ENCODE peak calls at places on chromosomes 5 and 9, in eight cellular contexts. H, I, W, A, Z, B, G and D are unnamed samples. For H3K4me1, the result is how much of the 10 kb centered on the place peaks cover.

GRCh38 chr5:142817961-142818431 is 47.8 kb downstream of the ARHGAP26 start:
- DNase-seq in H (no peak), I (no peak), W (no peak), A (peak), Z (no peak), B (peak), G (peak), D (peak)

GRCh38 chr9:104864675-104865104 is 63.3 kb downstream of the ABCA1 start:
- DNase-seq in H (no peak), I (peak), W (no peak), A (no peak), Z (no peak), B (no peak), G (no peak), D (no peak)

GRCh38 chr5:37841223-37841622 is 1.4 kb upstream of the GDNF start:
- DNase-seq in H (no peak), I (no peak), W (no peak), A (no peak), Z (no peak), B (no peak), G (no peak), D (no peak)

GRCh38 chr5:10283927-10284635 is 23.6 kb downstream of the CMBL start:
- DNase-seq in H (peak), I (peak), W (peak), A (peak), Z (peak), B (peak), G (peak), D (peak)

GRCh38 chr5:116824751-116825438 is 250.3 kb upstream of the SEMA6A start:
- DNase-seq in H (no peak), I (no peak), W (no peak), A (no peak), Z (no peak), B (no peak), G (no peak), D (no peak)

GRCh38 chr9:127095416-127095815 is 27.0 kb downstream of the ANGPTL2 start:
- DNase-seq in H (no peak), I (no peak), W (no peak), A (no peak), Z (no peak), B (peak), G (no peak), D (no peak)

GRCh38 chr5:145473032-145473642 is 362.0 kb downstream of the PRELID2 start:
- DNase-seq in H (no peak), I (peak), W (no peak), A (no peak), Z (no peak), B (no peak), G (no peak), D (no peak)

GRCh38 chr9:72424131-72424530 is 59.1 kb upstream of the ZFAND5 start:
- DNase-seq in H (no peak), I (no peak), W (no peak), A (no peak), Z (no peak), B (no peak), G (no peak), D (no peak)

GRCh38 chr5:64612349-64612961 is 77.8 kb upstream of the SHISAL2B start:
- DNase-seq in H (peak), I (peak), W (peak), A (no peak), Z (no peak), B (peak), G (peak), D (peak)

GRCh38 chr5:3237276-3237868 is 358.3 kb upstream of the IRX1 start:
- DNase-seq in H (no peak), I (no peak), W (no peak), A (no peak), Z (no peak), B (no peak), G (no peak), D (no peak)

GRCh38 chr5:103487253-103487652 is 75.3 kb downstream of the NUDT12 start:
- DNase-seq in H (no peak), I (peak), W (no peak), A (no peak), Z (no peak), B (no peak), G (no peak), D (no peak)

GRCh38 chr9:129208191-129209091 is 30.4 kb upstream of the IER5L start:
- DNase-seq in H (peak), I (no peak), W (no peak), A (no peak), Z (no peak), B (peak), G (no peak), D (no peak)

GRCh38 chr9:123807241-123807640 is 122.7 kb downstream of the DENND1A start:
- DNase-seq in H (no peak), I (no peak), W (no peak), A (no peak), Z (no peak), B (no peak), G (no peak), D (no peak)

GRCh38 chr5:18072600-18072999 is 438.3 kb downstream of the TAF11L14 start:
- DNase-seq in H (no peak), I (no peak), W (no peak), A (no peak), Z (no peak), B (no peak), G (no peak), D (no peak)

GRCh38 chr5:167821096-167821590 is 470.3 kb upstream of the WWC1 start:
- DNase-seq in H (no peak), I (no peak), W (no peak), A (no peak), Z (no peak), B (no peak), G (no peak), D (no peak)

GRCh38 chr5:118651002-118651401 is 337.3 kb downstream of the DTWD2 start:
- DNase-seq in H (no peak), I (no peak), W (no peak), A (no peak), Z (no peak), B (peak), G (no peak), D (no peak)

GRCh38 chr5:66818304-66818934 is 222.2 kb downstream of the MAST4 start:
- DNase-seq in H (no peak), I (no peak), W (no peak), A (no peak), Z (no peak), B (no peak), G (no peak), D (no peak)

GRCh38 chr9:35907732-35908483 is 1.4 kb upstream of the SPAAR start:
- DNase-seq in H (no peak), I (peak), W (peak), A (peak), Z (no peak), B (peak), G (peak), D (peak)

GRCh38 chr9:98101416-98101815 is 17.6 kb downstream of the TRIM14 start:
- DNase-seq in H (peak), I (no peak), W (no peak), A (peak), Z (no peak), B (no peak), G (no peak), D (no peak)

GRCh38 chr9:98101868-98102273 is 17.2 kb downstream of the TRIM14 start:
- DNase-seq in H (peak), I (peak), W (no peak), A (peak), Z (no peak), B (peak), G (peak), D (no peak)

GRCh38 chr9:98099898-98100297 is 19.1 kb downstream of the TRIM14 start:
- DNase-seq in H (peak), I (no peak), W (no peak), A (peak), Z (no peak), B (no peak), G (no peak), D (no peak)

GRCh38 chr9:98097836-98098235 is 21.2 kb downstream of the TRIM14 start:
- DNase-seq in H (peak), I (no peak), W (no peak), A (peak), Z (peak), B (no peak), G (no peak), D (no peak)

GRCh38 chr9:98099346-98099745 is 19.7 kb downstream of the TRIM14 start:
- DNase-seq in H (no peak), I (no peak), W (no peak), A (peak), Z (no peak), B (no peak), G (no peak), D (no peak)
- H3K27ac ChIP-seq in H (peak), I (no peak), W (no peak), A (no peak), Z (peak), B (peak), G (no peak), D (no peak)

GRCh38 chr5:139685886-139686285 is 37.7 kb downstream of the CXXC5 start:
- DNase-seq in H (no peak), I (no peak), W (no peak), A (no peak), Z (no peak), B (no peak), G (no peak), D (no peak)
- H3K4me1 ChIP-seq in H (half or more), I (under half), W (half or more), A (under half), Z (under half), B (under half), G (half or more), D (under half)

GRCh38 chr5:113692466-113693204 is 179.1 kb downstream of the YTHDC2 start:
- DNase-seq in H (no peak), I (no peak), W (no peak), A (no peak), Z (no peak), B (no peak), G (no peak), D (no peak)
- H3K27ac ChIP-seq in H (no peak), I (no peak), W (no peak), A (no peak), Z (no peak), B (no peak), G (no peak), D (no peak)

GRCh38 chr5:172646716-172647285 is 5.7 kb downstream of the NEURL1B start:
- DNase-seq in H (no peak), I (peak), W (no peak), A (peak), Z (no peak), B (peak), G (no peak), D (peak)
- H3K4me1 ChIP-seq in H (under half), I (under half), W (under half), A (half or more), Z (under half), B (under half), G (half or more), D (half or more)

GRCh38 chr5:151483647-151484046 is 36.2 kb downstream of the SLC36A1 start:
- DNase-seq in H (no peak), I (no peak), W (no peak), A (no peak), Z (no peak), B (no peak), G (no peak), D (no peak)

GRCh38 chr5:151480384-151480783 is 33.0 kb downstream of the SLC36A1 start:
- DNase-seq in H (no peak), I (peak), W (no peak), A (peak), Z (no peak), B (no peak), G (no peak), D (no peak)

GRCh38 chr5:151483176-151483575 is 35.8 kb downstream of the SLC36A1 start:
- DNase-seq in H (no peak), I (peak), W (no peak), A (no peak), Z (no peak), B (no peak), G (no peak), D (no peak)

GRCh38 chr5:151477106-151477505 is 29.7 kb downstream of the SLC36A1 start:
- DNase-seq in H (no peak), I (peak), W (no peak), A (no peak), Z (no peak), B (no peak), G (no peak), D (no peak)

DNA sequence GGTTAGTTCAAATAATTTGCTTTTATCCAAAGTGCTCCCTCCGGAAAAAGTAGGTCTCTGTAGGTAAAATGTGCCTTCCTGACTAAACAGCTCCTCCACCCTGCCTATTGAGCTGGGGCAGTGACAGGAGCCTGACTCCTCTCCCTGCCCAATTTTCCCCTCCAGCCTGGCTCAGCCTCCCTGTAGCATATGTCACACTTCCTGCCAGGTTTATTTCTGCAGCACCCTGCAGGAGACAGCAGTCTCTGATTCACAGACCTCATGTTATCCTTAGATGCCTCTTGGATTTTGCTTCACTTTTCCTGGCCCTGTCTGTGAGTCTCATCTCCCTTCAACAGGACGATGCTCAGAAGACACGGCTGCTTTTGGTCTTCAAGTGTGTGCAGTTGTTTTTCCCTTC is 33.5 kb downstream of the SLC36A1 start:
- DNase-seq in H (no peak), I (peak), W (no peak), A (no peak), Z (no peak), B (no peak), G (no peak), D (no peak)
- H3K27ac ChIP-seq in H (no peak), I (peak), W (no peak), A (peak), Z (no peak), B (no peak), G (no peak), D (no peak)

DNA sequence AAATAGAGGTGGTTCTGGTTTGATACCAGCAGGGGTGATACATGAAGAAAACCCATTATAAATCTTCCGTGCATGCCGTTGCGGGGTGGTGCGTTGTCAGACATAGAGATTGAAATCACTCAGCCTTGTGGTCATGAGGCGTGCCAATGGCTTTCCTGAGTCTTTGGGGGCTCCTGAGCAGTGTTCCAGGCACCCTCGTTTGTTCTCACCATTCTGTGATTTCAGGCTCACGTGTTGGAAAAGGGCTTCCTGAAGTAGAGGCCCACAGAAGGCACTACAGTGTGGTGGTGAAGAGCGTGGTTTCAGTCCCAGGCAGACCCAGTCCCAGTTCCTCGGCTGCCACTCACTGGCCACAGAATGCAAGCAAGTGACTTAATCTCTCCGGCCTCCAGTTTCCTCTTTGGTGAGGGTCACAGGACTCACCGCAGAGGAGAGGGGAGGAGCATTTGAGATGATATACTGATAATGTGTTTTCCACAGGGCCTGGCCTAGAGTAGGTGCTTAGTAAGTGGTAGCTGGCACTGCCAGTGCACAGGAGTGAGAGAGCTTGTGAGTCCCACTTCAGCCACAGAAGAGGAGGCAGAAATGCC is 20.5 kb upstream of the GLRX start:
- DNase-seq in H (peak), I (peak), W (no peak), A (peak), Z (no peak), B (no peak), G (peak), D (peak)
- H3K4me1 ChIP-seq in H (under half), I (under half), W (under half), A (under half), Z (under half), B (under half), G (half or more), D (under half)

GRCh38 chr5:154254886-154255285 is 64.4 kb downstream of the GALNT10 start:
- DNase-seq in H (no peak), I (no peak), W (no peak), A (no peak), Z (no peak), B (peak), G (no peak), D (no peak)
- H3K27ac ChIP-seq in H (no peak), I (no peak), W (no peak), A (no peak), Z (no peak), B (no peak), G (no peak), D (no peak)